ENCODE peak calls at places on chromosomes 12 and 14, in four cellular contexts. G, Z, T and V are unnamed samples.

GRCh38 chr14:82720931-82721330 is 1187.3 kb upstream of the SEL1L start:
- DNase-seq in Z (no peak), T (no peak), G (no peak), V (no peak)

GRCh38 chr14:35533357-35534129 is 421 bp upstream of the INSM2 start:
- DNase-seq in G (peak), Z (peak), T (peak), V (peak)

GRCh38 chr12:26187429-26187828 is 7.9 kb upstream of the SSPN start:
- DNase-seq in Z (no peak), T (no peak), G (no peak), V (no peak)

GRCh38 chr12:105256921-105257320 is 20.9 kb upstream of the APPL2 start:
- DNase-seq in Z (no peak), G (no peak), T (no peak), V (no peak)

GRCh38 chr12:93908846-93909592 is 231.8 kb downstream of the CRADD start:
- DNase-seq in G (no peak), Z (no peak), T (no peak), V (no peak)

GRCh38 chr14:58866386-58866785 is 228.6 kb downstream of the DACT1 start:
- DNase-seq in G (no peak), Z (no peak), T (no peak), V (no peak)

GRCh38 chr12:5960783-5961182 is 15.7 kb upstream of the ANO2 start:
- DNase-seq in T (no peak), G (no peak), Z (no peak), V (no peak)

GRCh38 chr12:114834621-114835020 is 150.6 kb upstream of the TBX3 start:
- DNase-seq in Z (no peak), T (no peak), G (no peak), V (no peak)

GRCh38 chr14:93764211-93764659 is 24.1 kb downstream of the PRIMA1 start:
- DNase-seq in Z (no peak), T (no peak), G (no peak), V (no peak)

GRCh38 chr12:115351513-115352077 is 667.6 kb upstream of the TBX3 start:
- DNase-seq in G (no peak), Z (no peak), T (no peak), V (no peak)

DNA sequence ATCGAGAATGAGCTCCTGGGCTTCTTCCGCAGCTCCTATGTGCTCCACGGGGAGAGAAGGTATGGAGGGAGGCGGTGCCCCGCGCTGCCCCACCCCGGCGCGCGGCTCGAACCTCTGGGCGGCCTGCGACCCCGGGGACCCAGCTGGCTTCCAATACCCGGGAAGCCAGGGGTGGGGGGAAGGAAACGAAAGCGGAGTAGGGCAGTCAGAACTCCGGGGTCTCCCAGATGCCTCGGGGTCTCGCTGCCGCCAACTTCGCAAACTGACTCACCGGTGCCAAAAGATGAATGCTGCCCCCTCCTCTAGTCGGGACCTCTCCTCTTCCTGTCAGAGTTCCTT is 1.3 kb downstream of the TRHDE start:
- DNase-seq in Z (no peak), G (no peak), T (peak), V (peak)
- H3K4me3 ChIP-seq in Z (peak), G (no peak), T (peak), V (peak)

DNA sequence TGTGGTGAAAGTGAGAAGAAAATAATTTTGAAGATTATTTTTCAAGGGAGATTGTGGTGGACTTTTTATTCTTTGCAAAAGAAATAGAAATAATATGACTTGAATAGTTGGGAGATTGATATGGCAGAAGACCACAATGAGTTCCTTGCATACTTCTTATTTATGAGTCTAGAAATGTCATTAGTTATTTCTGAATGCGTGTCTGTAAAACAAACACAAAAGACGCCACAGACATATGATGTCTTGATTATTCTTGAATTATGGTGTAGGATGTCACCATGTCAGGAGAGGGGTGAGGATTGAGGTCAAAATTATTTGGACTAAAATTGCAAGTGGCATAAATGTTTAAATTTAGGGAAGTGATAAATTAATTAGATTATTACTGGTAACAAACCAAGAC is 440.7 kb upstream of the PDE3A start:
- DNase-seq in T (no peak), Z (no peak), G (no peak), V (no peak)
- H3K27ac ChIP-seq in T (no peak), Z (no peak), G (no peak), V (no peak)

DNA sequence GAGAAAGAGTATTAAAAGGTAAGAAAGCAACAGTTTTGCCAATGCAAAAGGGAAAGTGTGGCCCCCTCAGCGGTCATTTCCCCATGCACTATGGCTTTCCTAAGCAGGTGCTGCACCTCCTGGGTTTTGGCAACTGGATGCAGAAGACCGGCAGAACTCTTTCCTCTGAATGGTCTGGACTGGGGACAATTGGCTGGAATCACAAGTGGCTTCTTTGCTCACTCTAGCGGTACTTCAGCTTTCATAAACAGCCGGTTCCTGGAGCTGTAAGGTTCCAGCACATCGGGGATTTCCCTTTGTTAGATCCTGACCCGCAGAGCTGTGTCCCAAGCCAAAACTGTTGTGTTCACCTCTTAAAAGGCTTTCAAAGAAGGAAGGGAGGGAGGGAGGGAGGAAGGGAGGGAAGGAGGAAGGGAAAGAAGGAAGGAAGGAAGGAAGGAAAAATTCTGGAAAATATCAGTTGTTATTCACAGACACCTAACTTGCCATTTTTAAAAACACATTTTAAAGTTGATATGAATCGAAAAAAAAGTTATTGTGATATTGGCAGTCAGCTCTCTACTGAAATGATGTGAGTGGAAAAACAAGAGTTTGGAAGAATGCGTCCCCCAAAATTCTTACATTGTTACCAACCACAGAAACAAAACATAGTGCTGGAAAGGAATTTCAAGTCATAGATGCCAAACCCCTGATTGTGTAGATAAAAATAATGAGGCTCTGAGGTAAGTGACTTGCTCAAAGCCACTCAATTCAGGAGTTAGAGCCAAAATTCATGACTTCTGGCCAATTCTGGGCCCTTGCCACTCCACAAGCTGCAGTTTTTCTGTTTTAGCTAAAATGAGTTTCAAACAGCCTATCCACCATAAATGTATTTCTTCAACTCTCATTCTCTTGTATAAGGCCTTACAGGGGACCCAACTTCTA is 220.6 kb upstream of the HMGA2 start:
- DNase-seq in G (no peak), T (peak), Z (peak), V (peak)
- TF ChIP-seq CTCF in G (no peak), T (no peak), Z (no peak), V (no peak)

DNA sequence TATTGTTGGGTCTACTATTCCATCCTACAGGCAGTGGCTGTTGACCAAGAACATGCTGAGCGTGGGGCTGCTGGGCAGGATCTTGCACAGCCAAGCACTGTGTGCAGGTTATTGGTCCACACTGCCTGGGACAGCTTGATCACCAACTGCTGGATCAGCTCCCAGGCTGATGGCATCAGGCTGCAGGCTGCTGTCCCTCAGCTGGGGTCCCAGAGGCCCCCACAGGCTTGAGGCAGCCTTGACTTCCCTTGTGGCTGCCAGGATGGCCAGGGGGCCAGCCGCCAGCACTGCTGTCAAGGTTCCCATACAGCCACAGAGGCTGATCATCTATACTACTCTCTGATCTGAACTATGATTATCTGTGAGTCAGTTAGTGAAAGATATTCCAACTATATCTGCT is 9.8 kb downstream of the OR2AP1 start:
- DNase-seq in G (no peak), Z (no peak), T (no peak), V (no peak)
- H3K4me3 ChIP-seq in G (no peak), Z (no peak), T (no peak), V (no peak)

GRCh38 chr12:120528861-120529525 is at the start of gene COQ5:
- DNase-seq in T (peak), G (peak), Z (peak), V (peak)
- H3K27ac ChIP-seq in T (peak), G (peak), Z (peak), V (peak)